ENCODE peak calls at places on chromosomes 5 and 9, in seven cellular contexts. B is stimulated activated CD8-positive, alpha-beta memory T cell treated with anti-CD3 and anti-CD28 coated beads, Interleukin-12 subunit alpha, Interleukin-12 subunit beta, amount 100 ng/mL, for 1 hour; A is AG09309; J is foreskin fibroblast; W is effector memory CD8-positive, alpha-beta T cell; Q is LoVo; L is GM23248. R is an unnamed sample.

GRCh38 chr5:158765407-158765806 is 334.3 kb downstream of the EBF1 start:
- DNase-seq in B (no peak), A (no peak), J (no peak), W (no peak), Q (no peak), L (no peak), R (no peak)

GRCh38 chr5:159971038-159971437 is 37.9 kb upstream of the TTC1 start:
- DNase-seq in B (no peak), A (no peak), J (peak), W (no peak), Q (no peak), L (peak), R (no peak)

GRCh38 chr9:73077625-73078030 is 74.0 kb upstream of the ANXA1 start:
- DNase-seq in B (no peak), A (no peak), J (no peak), W (no peak), Q (no peak), L (no peak), R (no peak)

GRCh38 chr5:136011427-136012001 is 17.3 kb upstream of the TGFBI start:
- DNase-seq in B (no peak), A (no peak), J (peak), W (no peak), Q (peak), L (peak), R (no peak)

GRCh38 chr9:96071245-96072124 is 196.0 kb downstream of the ERCC6L2 start:
- DNase-seq in B (no peak), A (no peak), J (peak), W (no peak), Q (no peak), L (peak), R (no peak)

GRCh38 chr5:107337281-107337680 is 333.5 kb downstream of the EFNA5 start:
- DNase-seq in B (no peak), A (no peak), J (no peak), W (no peak), Q (peak), L (peak), R (no peak)

GRCh38 chr5:74075900-74076484 is 450.0 kb downstream of the ARHGEF28 start:
- DNase-seq in B (no peak), A (no peak), J (no peak), W (no peak), Q (peak), L (no peak), R (no peak)

GRCh38 chr9:134938346-134939079 is 20.8 kb upstream of the FCN1 start:
- DNase-seq in B (no peak), A (no peak), J (no peak), W (no peak), Q (no peak), L (no peak), R (peak)

GRCh38 chr9:131120620-131121228 is 4.7 kb upstream of the NUP214 start:
- DNase-seq in B (no peak), A (no peak), J (no peak), W (no peak), Q (no peak), L (no peak), R (no peak)

GRCh38 chr5:133193794-133194193 is 142.0 kb downstream of the HSPA4 start:
- DNase-seq in B (no peak), A (no peak), J (no peak), W (no peak), Q (no peak), L (no peak), R (no peak)

GRCh38 chr9:93235278-93235960 is 51.5 kb downstream of the WNK2 start:
- DNase-seq in B (no peak), A (no peak), J (no peak), W (no peak), Q (no peak), L (no peak), R (no peak)

GRCh38 chr9:83523684-83524083 is 14.5 kb downstream of the FRMD3 start:
- DNase-seq in B (no peak), A (no peak), J (no peak), W (no peak), Q (no peak), L (no peak), R (no peak)

GRCh38 chr5:92942762-92943161 is 638.3 kb downstream of the NR2F1-AS1 start:
- DNase-seq in B (no peak), A (no peak), J (no peak), W (no peak), Q (peak), L (no peak), R (no peak)

GRCh38 chr5:140039561-140039960 is 3.5 kb downstream of the NRG2 start:
- DNase-seq in B (no peak), A (no peak), J (peak), W (no peak), Q (no peak), L (peak), R (no peak)

GRCh38 chr5:178336889-178337785 is 104.5 kb upstream of the PHYKPL start:
- DNase-seq in B (no peak), A (no peak), J (no peak), W (no peak), Q (no peak), L (no peak), R (peak)

GRCh38 chr5:18792145-18792544 is 1157.9 kb downstream of the TAF11L14 start:
- DNase-seq in B (no peak), A (no peak), J (no peak), W (no peak), Q (peak), L (no peak), R (no peak)

GRCh38 chr5:116452774-116453368 is 121.8 kb downstream of the SEMA6A start:
- DNase-seq in B (no peak), A (no peak), J (no peak), W (no peak), Q (no peak), L (no peak), R (no peak)

GRCh38 chr9:93127395-93127911 is 6.6 kb downstream of the NINJ1 start:
- DNase-seq in B (no peak), A (no peak), J (no peak), W (no peak), Q (no peak), L (no peak), R (peak)

GRCh38 chr9:71984388-71985069 is 73.1 kb downstream of the C9orf85 start:
- DNase-seq in B (no peak), A (peak), J (peak), W (no peak), Q (peak), L (peak), R (no peak)

GRCh38 chr5:179119415-179120170 is 59.4 kb downstream of the ZNF354C start:
- DNase-seq in B (no peak), A (no peak), J (no peak), W (no peak), Q (no peak), L (no peak), R (peak)

GRCh38 chr9:107919263-107919662 is 429.7 kb upstream of the KLF4 start:
- DNase-seq in B (no peak), A (no peak), J (no peak), W (no peak), Q (no peak), L (no peak), R (no peak)

GRCh38 chr5:131163315-131164119 is 1.5 kb downstream of the HINT1 start:
- DNase-seq in B (no peak), A (no peak), J (no peak), W (no peak), Q (peak), L (peak), R (no peak)

GRCh38 chr9:98861881-98862501 is 54.5 kb downstream of the GALNT12 start:
- DNase-seq in B (no peak), A (peak), J (peak), W (no peak), Q (peak), L (peak), R (no peak)

GRCh38 chr5:168328804-168329203 is 37.4 kb downstream of the WWC1 start:
- DNase-seq in B (no peak), A (no peak), J (no peak), W (no peak), Q (peak), L (no peak), R (peak)

GRCh38 chr5:58773744-58774441 is 191.0 kb downstream of the RAB3C start:
- DNase-seq in B (no peak), A (no peak), J (no peak), W (no peak), Q (no peak), L (no peak), R (no peak)

GRCh38 chr9:109619310-109619709 is 121.2 kb upstream of the PTPN3 start:
- DNase-seq in B (no peak), A (no peak), J (no peak), W (no peak), Q (no peak), L (no peak), R (no peak)

GRCh38 chr5:170755679-170756456 is 27.7 kb upstream of the GABRP start:
- DNase-seq in B (no peak), A (no peak), J (no peak), W (no peak), Q (peak), L (no peak), R (no peak)

GRCh38 chr5:172586118-172587060 is 54.7 kb upstream of the NEURL1B start:
- DNase-seq in B (no peak), A (no peak), J (no peak), W (no peak), Q (no peak), L (no peak), R (peak)